ENCODE peak calls at places on chromosomes 1 and 21, in ten cellular contexts. W, R, J, P, U, N, F, T, Z and E are unnamed samples.

GRCh38 chr1:199574949-199575348 is 452.6 kb upstream of the NR5A2 start:
- DNase-seq in W (no peak), R (no peak), J (no peak), P (no peak), U (no peak), N (no peak), F (no peak), T (no peak), Z (no peak), E (no peak)

GRCh38 chr21:20570824-20571232 is 427.4 kb upstream of the NCAM2 start:
- DNase-seq in W (no peak), R (no peak), J (no peak), P (no peak), U (no peak), N (no peak), F (no peak), T (peak), Z (no peak), E (no peak)

GRCh38 chr21:31340499-31340898 is 3.6 kb downstream of the TIAM1 start:
- DNase-seq in W (no peak), R (no peak), J (no peak), P (no peak), U (no peak), N (no peak), F (no peak), T (no peak), Z (no peak), E (no peak)

GRCh38 chr1:176522310-176522846 is 59.4 kb downstream of the PAPPA2 start:
- DNase-seq in W (no peak), R (no peak), J (no peak), P (no peak), U (no peak), N (no peak), F (no peak), T (no peak), Z (no peak), E (no peak)

GRCh38 chr1:227131193-227131592 is 187.1 kb downstream of the CDC42BPA start:
- DNase-seq in W (no peak), R (no peak), J (no peak), P (no peak), U (peak), N (peak), F (no peak), T (no peak), Z (no peak), E (no peak)

GRCh38 chr1:17370618-17371017 is 1.4 kb upstream of the PADI6 start:
- DNase-seq in W (no peak), R (no peak), J (no peak), P (no peak), U (no peak), N (no peak), F (no peak), T (no peak), Z (no peak), E (no peak)

GRCh38 chr1:94237291-94238226 is at the start of gene ARHGAP29:
- DNase-seq in W (peak), R (peak), J (no peak), P (peak), U (no peak), N (no peak), F (no peak), T (peak), Z (peak), E (peak)

GRCh38 chr1:103547840-103548239 is 22.3 kb downstream of the RNPC3 start:
- DNase-seq in W (no peak), R (no peak), J (no peak), P (no peak), U (no peak), N (no peak), F (no peak), T (no peak), Z (no peak), E (no peak)

GRCh38 chr1:211986628-211987254 is 48.6 kb downstream of the INTS7 start:
- DNase-seq in W (no peak), R (no peak), J (no peak), P (no peak), U (no peak), N (no peak), F (no peak), T (no peak), Z (no peak), E (no peak)

GRCh38 chr1:236990052-236990445 is 14.2 kb downstream of the MT1HL1 start:
- DNase-seq in W (no peak), R (no peak), J (no peak), P (no peak), U (no peak), N (no peak), F (no peak), T (no peak), Z (no peak), E (no peak)

GRCh38 chr1:112762541-112763141 is 47.5 kb upstream of the PPM1J start:
- DNase-seq in W (no peak), R (no peak), J (no peak), P (no peak), U (peak), N (no peak), F (no peak), T (no peak), Z (no peak), E (no peak)

GRCh38 chr21:31683029-31683428 is 23.5 kb downstream of the SOD1 start:
- DNase-seq in W (no peak), R (no peak), J (no peak), P (no peak), U (no peak), N (no peak), F (no peak), T (no peak), Z (no peak), E (no peak)

GRCh38 chr1:26363549-26364448 is 8.8 kb downstream of the ZNF683 start:
- DNase-seq in W (peak), R (peak), J (peak), P (peak), U (no peak), N (no peak), F (peak), T (peak), Z (peak), E (peak)

GRCh38 chr1:156095906-156096508 is 13.7 kb upstream of the MEX3A start:
- DNase-seq in W (no peak), R (no peak), J (no peak), P (no peak), U (no peak), N (no peak), F (no peak), T (no peak), Z (no peak), E (no peak)

GRCh38 chr1:71522721-71523120 is 441.9 kb upstream of the ZRANB2 start:
- DNase-seq in W (no peak), R (no peak), J (no peak), P (no peak), U (no peak), N (no peak), F (no peak), T (no peak), Z (no peak), E (no peak)

GRCh38 chr1:1264868-1265272 is 8.8 kb downstream of the UBE2J2 start:
- DNase-seq in W (no peak), R (no peak), J (no peak), P (no peak), U (peak), N (peak), F (no peak), T (peak), Z (no peak), E (no peak)

GRCh38 chr1:166080965-166081870 is 85.6 kb downstream of the FAM78B start:
- DNase-seq in W (no peak), R (no peak), J (no peak), P (no peak), U (no peak), N (no peak), F (no peak), T (peak), Z (no peak), E (no peak)

GRCh38 chr1:163090321-163090945 is 21.3 kb downstream of the RGS4 start:
- DNase-seq in W (no peak), R (no peak), J (no peak), P (no peak), U (peak), N (no peak), F (no peak), T (peak), Z (no peak), E (no peak)

GRCh38 chr21:31952828-31953227 is 80.0 kb downstream of the HUNK start:
- DNase-seq in W (no peak), R (no peak), J (no peak), P (no peak), U (no peak), N (no peak), F (no peak), T (no peak), Z (no peak), E (no peak)

GRCh38 chr1:156911587-156912298 is 8.7 kb upstream of the LRRC71 start:
- DNase-seq in W (no peak), R (no peak), J (no peak), P (no peak), U (no peak), N (no peak), F (no peak), T (no peak), Z (no peak), E (no peak)

GRCh38 chr21:42279888-42280287 is 35.3 kb downstream of the TFF3 start:
- DNase-seq in W (no peak), R (no peak), J (no peak), P (no peak), U (no peak), N (no peak), F (no peak), T (no peak), Z (no peak), E (no peak)

GRCh38 chr1:172818841-172819527 is 160.1 kb downstream of the FASLG start:
- DNase-seq in W (no peak), R (no peak), J (no peak), P (peak), U (no peak), N (no peak), F (no peak), T (no peak), Z (no peak), E (peak)

GRCh38 chr1:225533238-225533637 is 105.4 kb upstream of the LBR start:
- DNase-seq in W (no peak), R (no peak), J (no peak), P (no peak), U (no peak), N (no peak), F (no peak), T (no peak), Z (no peak), E (no peak)